ENCODE peak calls at places on chromosomes 12 and 14, in five cellular contexts. One of them, this sample, is unnamed.

GRCh38 chr14:99612737-99613330 is 8.8 kb upstream of the CCDC85C start:
- DNase-seq in body of pancreas: no peak
- DNase-seq in IMR-90: peak
- DNase-seq in A549: no peak
- DNase-seq in stomach: no peak
- DNase-seq in this sample: no peak

GRCh38 chr12:92080390-92081285 is 65.0 kb downstream of the BTG1 start:
- DNase-seq in body of pancreas: no peak
- DNase-seq in IMR-90: peak
- DNase-seq in stomach: no peak
- DNase-seq in A549: peak
- DNase-seq in this sample: no peak

GRCh38 chr12:126271138-126271537 is 1205.9 kb downstream of the AACS start:
- DNase-seq in IMR-90: no peak
- DNase-seq in body of pancreas: no peak
- DNase-seq in stomach: no peak
- DNase-seq in A549: no peak
- DNase-seq in this sample: no peak

GRCh38 chr14:104863131-104863862 is 1.8 kb upstream of the CEP170B start:
- DNase-seq in stomach: no peak
- DNase-seq in A549: no peak
- DNase-seq in body of pancreas: peak
- DNase-seq in IMR-90: no peak
- DNase-seq in this sample: no peak

GRCh38 chr12:106284294-106285105 is 18.0 kb upstream of the TCP11L2 start:
- DNase-seq in A549: no peak
- DNase-seq in IMR-90: no peak
- DNase-seq in stomach: no peak
- DNase-seq in body of pancreas: no peak
- DNase-seq in this sample: no peak

GRCh38 chr12:32331133-32331532 is 68.2 kb upstream of the FGD4 start:
- DNase-seq in stomach: no peak
- DNase-seq in body of pancreas: no peak
- DNase-seq in IMR-90: peak
- DNase-seq in A549: no peak
- DNase-seq in this sample: no peak

GRCh38 chr14:88542857-88543795 is 11.7 kb downstream of the PTPN21 start:
- DNase-seq in A549: no peak
- DNase-seq in stomach: no peak
- DNase-seq in IMR-90: no peak
- DNase-seq in body of pancreas: no peak
- DNase-seq in this sample: no peak

GRCh38 chr12:132414634-132415340 is 75.2 kb upstream of the FBRSL1 start:
- DNase-seq in stomach: peak
- DNase-seq in A549: peak
- DNase-seq in IMR-90: peak
- DNase-seq in body of pancreas: peak
- DNase-seq in this sample: peak

GRCh38 chr12:96457191-96457930 is 32.0 kb upstream of the CFAP54 start:
- DNase-seq in stomach: no peak
- DNase-seq in A549: no peak
- DNase-seq in body of pancreas: no peak
- DNase-seq in IMR-90: no peak
- DNase-seq in this sample: no peak

GRCh38 chr12:105330283-105330937 is at the start of gene C12orf75:
- DNase-seq in stomach: peak
- DNase-seq in A549: peak
- DNase-seq in IMR-90: peak
- DNase-seq in body of pancreas: peak
- DNase-seq in this sample: peak

GRCh38 chr14:71362920-71363584 is 455.8 kb downstream of the PCNX1 start:
- DNase-seq in IMR-90: peak
- DNase-seq in stomach: no peak
- DNase-seq in A549: no peak
- DNase-seq in body of pancreas: no peak
- DNase-seq in this sample: no peak

GRCh38 chr12:98594050-98594853 is 766 bp downstream of the SLC25A3 start:
- DNase-seq in IMR-90: no peak
- DNase-seq in body of pancreas: peak
- DNase-seq in A549: no peak
- DNase-seq in stomach: peak
- DNase-seq in this sample: peak

GRCh38 chr12:122886851-122887816 is 8.8 kb downstream of the VPS37B start:
- DNase-seq in body of pancreas: peak
- DNase-seq in A549: peak
- DNase-seq in stomach: peak
- DNase-seq in IMR-90: peak
- DNase-seq in this sample: no peak
- TF ChIP-seq POLR2A in body of pancreas: peak
- TF ChIP-seq POLR2A in A549: no peak
- TF ChIP-seq POLR2A in stomach: no peak
- TF ChIP-seq POLR2A in IMR-90: no peak
- TF ChIP-seq POLR2A in this sample: no peak

GRCh38 chr12:49296836-49297694 is 2.1 kb downstream of the PRPH start:
- DNase-seq in A549: peak
- DNase-seq in body of pancreas: peak
- DNase-seq in IMR-90: no peak
- DNase-seq in stomach: peak
- DNase-seq in this sample: peak

GRCh38 chr12:49297695-49298060 is 2.7 kb downstream of the PRPH start:
- DNase-seq in body of pancreas: no peak
- DNase-seq in IMR-90: no peak
- DNase-seq in stomach: no peak
- DNase-seq in A549: no peak
- DNase-seq in this sample: no peak

GRCh38 chr12:49296034-49296835 is 1.3 kb downstream of the PRPH start:
- DNase-seq in body of pancreas: peak
- DNase-seq in A549: peak
- DNase-seq in IMR-90: no peak
- DNase-seq in stomach: peak
- DNase-seq in this sample: peak

GRCh38 chr12:49295087-49296001 is at the start of gene PRPH:
- DNase-seq in stomach: no peak
- DNase-seq in A549: no peak
- DNase-seq in IMR-90: no peak
- DNase-seq in body of pancreas: peak
- DNase-seq in this sample: peak

DNA sequence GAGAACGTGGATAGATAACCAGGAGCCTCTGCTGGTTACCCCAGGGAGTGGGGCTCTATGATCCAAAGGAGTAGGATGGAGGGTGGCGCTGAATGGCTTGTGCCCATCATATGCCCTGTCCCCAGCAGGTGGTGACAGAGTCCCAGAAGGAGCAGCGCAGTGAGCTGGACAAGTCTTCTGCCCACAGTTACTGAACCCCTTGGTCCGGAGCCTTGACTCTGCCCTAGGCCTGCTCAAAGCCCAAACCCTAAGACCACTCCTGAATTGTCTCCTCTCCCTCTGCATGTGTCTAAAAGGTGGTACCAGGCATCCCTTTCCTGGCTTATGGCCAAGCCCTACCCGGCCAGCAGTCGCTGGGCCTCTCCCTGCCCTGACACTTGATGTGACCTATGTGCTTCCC is 3.2 kb downstream of the PRPH start:
- DNase-seq in stomach: no peak
- DNase-seq in IMR-90: no peak
- DNase-seq in A549: no peak
- DNase-seq in body of pancreas: no peak
- DNase-seq in this sample: peak
- TF ChIP-seq CTCF in stomach: no peak
- TF ChIP-seq CTCF in IMR-90: peak
- TF ChIP-seq CTCF in A549: peak
- TF ChIP-seq CTCF in body of pancreas: peak
- TF ChIP-seq CTCF in this sample: no peak

GRCh38 chr14:59630281-59630963 is 53.8 kb upstream of the CCDC175 start:
- DNase-seq in A549: no peak
- DNase-seq in body of pancreas: peak
- DNase-seq in stomach: no peak
- DNase-seq in IMR-90: no peak
- DNase-seq in this sample: peak
- H3K4me3 ChIP-seq in A549: no peak
- H3K4me3 ChIP-seq in body of pancreas: no peak
- H3K4me3 ChIP-seq in stomach: peak
- H3K4me3 ChIP-seq in IMR-90: peak
- H3K4me3 ChIP-seq in this sample: peak

GRCh38 chr12:111409403-111410228 is 3.9 kb downstream of the SH2B3 start:
- DNase-seq in A549: no peak
- DNase-seq in body of pancreas: peak
- DNase-seq in stomach: no peak
- DNase-seq in IMR-90: peak
- DNase-seq in this sample: no peak
- TF ChIP-seq POLR2A in A549: no peak
- TF ChIP-seq POLR2A in body of pancreas: no peak
- TF ChIP-seq POLR2A in stomach: no peak
- TF ChIP-seq POLR2A in IMR-90: no peak
- TF ChIP-seq POLR2A in this sample: no peak